ENCODE peak calls at places on chromosome 1, in ten cellular contexts. P, Q, R, K, L, I, N, M, E and A are unnamed samples.
A peak's percentile ranks its signal among the peaks of the same experiment; 100 is the strongest.

GRCh38 chr1:60759257-60759656 is 323.1 kb upstream of the NFIA start:
- DNase-seq in E (no peak), M (no peak), N (no peak), K (no peak), R (no peak), P (no peak), I (no peak), Q (no peak), L (no peak), A (no peak)

GRCh38 chr1:154386643-154387352 is 18.3 kb upstream of the IL6R start:
- DNase-seq in P (no peak), Q (no peak), L (peak; percentile 74), E (no peak), N (no peak), K (peak; percentile 26), M (no peak), I (no peak), R (no peak), A (peak; percentile 24)

GRCh38 chr1:228016653-228017355 is 10.0 kb downstream of the WNT3A start:
- DNase-seq in Q (no peak), M (no peak), L (no peak), E (no peak), N (no peak), K (no peak), R (peak; percentile 3), P (no peak), I (no peak), A (no peak)

GRCh38 chr1:101388904-101389546 is 152.2 kb downstream of the S1PR1 start:
- DNase-seq in E (peak; percentile 13), L (peak; percentile 85), R (no peak), P (no peak), N (no peak), I (peak; percentile 65), Q (peak; percentile 15), K (no peak), M (no peak), A (no peak)

GRCh38 chr1:16318544-16318943 is 33.7 kb downstream of the FBXO42 start:
- DNase-seq in P (peak; percentile 49), L (no peak), R (peak; percentile 17), Q (peak; percentile 8), K (no peak), E (peak; percentile 36), M (no peak), I (no peak), N (no peak), A (peak; percentile 48)

GRCh38 chr1:51487628-51488027 is 31.4 kb downstream of the EPS15 start:
- DNase-seq in M (no peak), P (no peak), K (no peak), N (no peak), E (no peak), L (no peak), I (no peak), Q (no peak), R (no peak), A (no peak)

GRCh38 chr1:53265581-53265980 is 27.3 kb upstream of the MAGOH start:
- DNase-seq in E (no peak), N (no peak), K (no peak), I (no peak), L (no peak), M (no peak), P (no peak), Q (no peak), R (no peak), A (no peak)

GRCh38 chr1:45687753-45688737 is at the start of gene TMEM69:
- DNase-seq in R (peak; percentile 41), P (peak; percentile 79), E (peak; percentile 95), Q (peak; percentile 96), K (peak; percentile 73), I (peak; percentile 75), L (peak; percentile 87), N (peak; percentile 88), M (peak; percentile 88), A (peak; percentile 94)

DNA sequence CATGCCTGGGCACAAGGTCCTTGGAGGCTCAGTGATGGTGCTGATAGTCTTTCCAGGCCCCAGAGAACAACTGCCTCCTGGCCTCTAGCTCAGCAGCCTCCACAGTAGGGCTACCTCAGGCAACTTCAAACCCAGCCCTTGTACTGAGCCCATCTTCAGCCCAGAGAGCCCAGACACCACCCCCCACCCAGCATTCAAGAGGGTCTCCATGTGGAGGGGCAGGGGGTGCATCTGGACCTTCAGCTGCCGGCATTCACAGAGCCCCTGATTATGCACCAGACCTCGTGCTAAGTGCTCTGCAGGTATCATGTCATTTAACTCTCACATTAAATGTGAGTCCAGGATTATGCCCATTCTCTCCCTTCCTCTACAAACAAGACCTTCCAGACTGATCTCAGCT is 197.0 kb upstream of the ZC3H12A start:
- DNase-seq in Q (no peak), R (no peak), P (no peak), M (no peak), I (no peak), L (no peak), E (no peak), N (no peak), K (no peak), A (no peak)
- TF ChIP-seq CTCF in Q (no peak), R (no peak), P (no peak), M (no peak), I (no peak), L (no peak), E (no peak), N (no peak), K (no peak), A (no peak)

GRCh38 chr1:160519542-160520435 is 3.3 kb downstream of the SLAMF6 start:
- DNase-seq in K (peak; percentile 57), I (no peak), P (no peak), L (peak; percentile 36), N (no peak), Q (no peak), M (no peak), R (no peak), E (no peak), A (no peak)
- H3K4me3 ChIP-seq in K (no peak overlapping the region), I (no peak overlapping the region), P (no peak overlapping the region), L (peak overlapping the region; percentile 80), N (no peak overlapping the region), Q (no peak overlapping the region), M (no peak overlapping the region), R (no peak overlapping the region), E (no peak overlapping the region), A (no peak overlapping the region)

DNA sequence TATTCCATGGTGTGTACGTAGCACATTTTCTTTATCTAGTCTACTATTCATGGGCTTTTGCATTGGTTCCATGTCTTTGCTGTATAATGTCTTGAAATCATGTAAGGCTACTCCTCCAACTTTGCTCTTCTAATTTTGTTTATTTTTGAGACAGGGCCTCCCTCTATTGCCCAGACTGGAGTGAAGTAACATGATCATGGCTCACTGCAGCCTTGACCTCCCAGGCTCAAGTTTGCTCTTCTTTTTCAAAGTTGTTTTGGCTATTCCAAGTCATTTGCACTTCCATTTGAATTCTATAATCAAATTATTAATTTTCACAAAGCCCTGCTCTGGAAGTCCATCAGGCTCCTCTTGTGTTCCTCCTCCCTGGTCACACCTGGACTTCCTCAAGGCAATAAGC is 90.2 kb upstream of the SGIP1 start:
- DNase-seq in I (no peak), K (no peak), M (no peak), R (no peak), P (no peak), E (peak; percentile 34), N (no peak), L (no peak), Q (no peak), A (no peak)
- TF ChIP-seq CTCF in I (no peak), K (no peak), M (no peak), R (no peak), P (no peak), E (peak; percentile 4), N (no peak), L (no peak), Q (no peak), A (no peak)

DNA sequence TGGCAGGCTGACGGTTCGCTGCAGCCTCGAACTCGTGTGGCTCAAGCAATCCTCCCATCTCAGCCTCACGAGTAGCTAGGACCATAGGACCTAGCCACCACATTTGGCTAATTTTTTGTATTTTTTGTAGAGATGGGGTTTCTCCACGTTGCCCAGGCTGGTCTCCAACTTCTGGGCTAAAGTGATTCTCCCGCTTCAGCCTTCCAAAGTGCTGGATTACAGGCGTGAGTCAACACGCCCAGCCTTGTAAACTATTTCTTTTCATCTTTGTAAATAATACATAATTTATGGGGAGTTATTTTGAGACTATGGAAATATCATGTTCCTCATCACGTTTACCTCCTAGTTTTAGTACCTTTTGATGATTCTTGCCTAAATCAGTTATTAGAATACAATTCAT is 906 bp upstream of the FBXO28 start:
- DNase-seq in L (no peak), P (no peak), N (no peak), K (no peak), I (no peak), M (no peak), R (no peak), Q (no peak), E (no peak), A (no peak)
- H3K4me3 ChIP-seq in L (no peak overlapping the region), P (no peak overlapping the region), N (no peak overlapping the region), K (no peak overlapping the region), I (no peak overlapping the region), M (no peak overlapping the region), R (no peak overlapping the region), Q (no peak overlapping the region), E (no peak overlapping the region), A (no peak overlapping the region)

GRCh38 chr1:43704838-43705237 is 2.5 kb upstream of the ST3GAL3 start:
- DNase-seq in I (no peak), P (no peak), Q (peak; percentile 44), M (no peak), L (no peak), E (peak; percentile 39), N (no peak), R (peak; percentile 25), K (no peak), A (peak; percentile 76)
- TF ChIP-seq CTCF in I (peak; percentile 40), P (peak; percentile 5), Q (peak; percentile 10), M (no peak), L (peak; percentile 22), E (peak; percentile 28), N (peak; percentile 47), R (no peak), K (peak; percentile 33), A (peak; percentile 14)

GRCh38 chr1:26520339-26520738 is 9.2 kb upstream of the RPS6KA1 start:
- DNase-seq in E (no peak), R (no peak), N (no peak), L (no peak), I (no peak), M (no peak), K (no peak), P (no peak), Q (no peak), A (no peak)

GRCh38 chr1:26517766-26518049 is 11.9 kb upstream of the RPS6KA1 start:
- DNase-seq in Q (no peak), K (no peak), I (no peak), R (no peak), P (no peak), E (no peak), L (no peak), N (no peak), M (no peak), A (no peak)

GRCh38 chr1:26521669-26522030 is 7.9 kb upstream of the RPS6KA1 start:
- DNase-seq in Q (no peak), E (no peak), K (no peak), I (no peak), N (no peak), P (no peak), M (no peak), R (no peak), L (no peak), A (no peak)

GRCh38 chr1:26522073-26522472 is 7.5 kb upstream of the RPS6KA1 start:
- DNase-seq in N (no peak), K (no peak), P (no peak), M (no peak), R (no peak), L (no peak), Q (no peak), I (no peak), E (no peak), A (no peak)

GRCh38 chr1:26516987-26517765 is 12.4 kb upstream of the RPS6KA1 start:
- DNase-seq in I (no peak), Q (no peak), L (no peak), P (no peak), M (no peak), E (no peak), K (no peak), N (no peak), R (no peak), A (no peak)
- H3K4me3 ChIP-seq in I (no peak overlapping the region), Q (no peak overlapping the region), L (no peak overlapping the region), P (no peak overlapping the region), M (no peak overlapping the region), E (no peak overlapping the region), K (no peak overlapping the region), N (no peak overlapping the region), R (no peak overlapping the region), A (no peak overlapping the region)